ENCODE peak calls at places on chromosomes 7 and 10, in six cellular contexts. One of them, this sample, is unnamed.
A peak's percentile ranks its signal among the peaks of the same experiment; 100 is the strongest.

GRCh38 chr10:91042069-91042468 is 121.2 kb upstream of the ANKRD1 start:
- DNase-seq in lower lobe of right lung: no peak
- DNase-seq in prostate gland: no peak
- DNase-seq in GM23338: no peak
- DNase-seq in heart right ventricle: no peak
- DNase-seq in RWPE1: no peak
- DNase-seq in this sample: no peak

GRCh38 chr10:99845837-99846382 is 63.5 kb downstream of the ABCC2 start:
- DNase-seq in lower lobe of right lung: peak; percentile 60
- DNase-seq in prostate gland: peak; percentile 82
- DNase-seq in GM23338: peak; percentile 95
- DNase-seq in heart right ventricle: peak; percentile 82
- DNase-seq in RWPE1: peak; percentile 78
- DNase-seq in this sample: peak; percentile 68

GRCh38 chr10:53536322-53536721 is 763.7 kb upstream of the MBL2 start:
- DNase-seq in lower lobe of right lung: no peak
- DNase-seq in prostate gland: no peak
- DNase-seq in GM23338: no peak
- DNase-seq in heart right ventricle: no peak
- DNase-seq in RWPE1: no peak
- DNase-seq in this sample: no peak

GRCh38 chr10:3173173-3173878 is 744 bp upstream of the PITRM1 start:
- DNase-seq in lower lobe of right lung: peak; percentile 95
- DNase-seq in prostate gland: no peak
- DNase-seq in GM23338: peak; percentile 98
- DNase-seq in heart right ventricle: no peak
- DNase-seq in RWPE1: peak; percentile 89
- DNase-seq in this sample: no peak

GRCh38 chr10:43194266-43194665 is 56.0 kb downstream of the CSGALNACT2 start:
- DNase-seq in lower lobe of right lung: no peak
- DNase-seq in prostate gland: no peak
- DNase-seq in GM23338: no peak
- DNase-seq in heart right ventricle: peak; percentile 2
- DNase-seq in RWPE1: no peak
- DNase-seq in this sample: no peak

GRCh38 chr10:111801841-111802240 is 381.7 kb downstream of the GPAM start:
- DNase-seq in lower lobe of right lung: no peak
- DNase-seq in prostate gland: no peak
- DNase-seq in GM23338: no peak
- DNase-seq in heart right ventricle: no peak
- DNase-seq in RWPE1: no peak
- DNase-seq in this sample: no peak

GRCh38 chr10:97075961-97076525 is 109.7 kb downstream of the SLIT1 start:
- DNase-seq in lower lobe of right lung: no peak
- DNase-seq in prostate gland: no peak
- DNase-seq in GM23338: no peak
- DNase-seq in heart right ventricle: no peak
- DNase-seq in RWPE1: peak; percentile 46
- DNase-seq in this sample: no peak

GRCh38 chr7:139620676-139621344 is 97.3 kb downstream of the CLEC2L start:
- DNase-seq in lower lobe of right lung: no peak
- DNase-seq in prostate gland: no peak
- DNase-seq in GM23338: peak; percentile 82
- DNase-seq in heart right ventricle: no peak
- DNase-seq in RWPE1: peak; percentile 27
- DNase-seq in this sample: no peak

GRCh38 chr7:34247468-34247867 is 342.1 kb downstream of the BMPER start:
- DNase-seq in lower lobe of right lung: no peak
- DNase-seq in prostate gland: no peak
- DNase-seq in GM23338: no peak
- DNase-seq in heart right ventricle: no peak
- DNase-seq in RWPE1: no peak
- DNase-seq in this sample: no peak

GRCh38 chr10:34815174-34816066 is at the start of gene PARD3:
- DNase-seq in lower lobe of right lung: peak; percentile 73
- DNase-seq in prostate gland: peak; percentile 68
- DNase-seq in GM23338: peak; percentile 81
- DNase-seq in heart right ventricle: peak; percentile 58
- DNase-seq in RWPE1: peak; percentile 75
- DNase-seq in this sample: no peak

GRCh38 chr10:13969792-13970140 is 361.0 kb downstream of the FRMD4A start:
- DNase-seq in lower lobe of right lung: no peak
- DNase-seq in prostate gland: no peak
- DNase-seq in GM23338: no peak
- DNase-seq in heart right ventricle: no peak
- DNase-seq in RWPE1: no peak
- DNase-seq in this sample: no peak

GRCh38 chr7:30082686-30083085 is 52.1 kb upstream of the MTURN start:
- DNase-seq in lower lobe of right lung: no peak
- DNase-seq in prostate gland: no peak
- DNase-seq in GM23338: no peak
- DNase-seq in heart right ventricle: no peak
- DNase-seq in RWPE1: no peak
- DNase-seq in this sample: no peak

GRCh38 chr7:130071701-130072622 is 1.6 kb downstream of the KLHDC10 start:
- DNase-seq in lower lobe of right lung: no peak
- DNase-seq in prostate gland: peak; percentile 50
- DNase-seq in GM23338: peak; percentile 91
- DNase-seq in heart right ventricle: peak; percentile 61
- DNase-seq in RWPE1: peak; percentile 49
- DNase-seq in this sample: peak; percentile 29

GRCh38 chr7:74544706-74545469 is 91.2 kb downstream of the GTF2IRD1 start:
- DNase-seq in lower lobe of right lung: peak; percentile 56
- DNase-seq in prostate gland: peak; percentile 22
- DNase-seq in GM23338: peak; percentile 87
- DNase-seq in heart right ventricle: no peak
- DNase-seq in RWPE1: peak; percentile 26
- DNase-seq in this sample: no peak

GRCh38 chr7:130180571-130180971 is 24.6 kb downstream of the TMEM209 start:
- DNase-seq in lower lobe of right lung: no peak
- DNase-seq in prostate gland: no peak
- DNase-seq in GM23338: no peak
- DNase-seq in heart right ventricle: no peak
- DNase-seq in RWPE1: no peak
- DNase-seq in this sample: no peak

GRCh38 chr10:21494221-21495001 is 31.1 kb downstream of the SKIDA1 start:
- DNase-seq in lower lobe of right lung: peak; percentile 58
- DNase-seq in prostate gland: no peak
- DNase-seq in GM23338: peak; percentile 64
- DNase-seq in heart right ventricle: no peak
- DNase-seq in RWPE1: no peak
- DNase-seq in this sample: no peak
- H3K27ac ChIP-seq in lower lobe of right lung: peak overlapping the region; percentile 40
- H3K27ac ChIP-seq in prostate gland: peak overlapping the region; percentile 36
- H3K27ac ChIP-seq in GM23338: no peak overlapping the region
- H3K27ac ChIP-seq in heart right ventricle: peak overlapping the region; percentile 79
- H3K27ac ChIP-seq in RWPE1: peak overlapping the region; percentile 92
- H3K27ac ChIP-seq in this sample: peak overlapping the region; percentile 44

DNA sequence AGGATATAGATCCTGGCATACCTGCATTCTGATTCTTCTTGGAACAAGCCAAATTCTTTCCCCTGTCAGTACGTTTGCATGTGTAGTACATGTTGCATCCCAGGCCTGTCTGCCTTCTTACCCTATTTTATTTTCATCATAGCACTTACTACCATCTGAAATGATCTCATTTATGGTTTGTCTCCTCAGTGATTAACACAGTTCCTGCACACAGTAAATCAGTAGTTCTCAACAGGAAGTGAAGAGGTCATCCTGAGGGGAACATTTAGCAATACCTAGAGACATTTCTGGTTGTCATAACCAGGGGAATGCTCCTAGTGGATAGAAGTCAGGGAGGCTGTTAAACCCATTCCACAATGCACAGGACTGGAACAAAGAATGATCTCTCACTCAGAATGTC is 38.2 kb upstream of the SLC26A4 start:
- DNase-seq in lower lobe of right lung: no peak
- DNase-seq in prostate gland: no peak
- DNase-seq in GM23338: no peak
- DNase-seq in heart right ventricle: no peak
- DNase-seq in RWPE1: peak; percentile 38
- DNase-seq in this sample: no peak
- H3K27ac ChIP-seq in lower lobe of right lung: no peak overlapping the region
- H3K27ac ChIP-seq in prostate gland: no peak overlapping the region
- H3K27ac ChIP-seq in GM23338: no peak overlapping the region
- H3K27ac ChIP-seq in heart right ventricle: no peak overlapping the region
- H3K27ac ChIP-seq in RWPE1: no peak overlapping the region
- H3K27ac ChIP-seq in this sample: no peak overlapping the region

DNA sequence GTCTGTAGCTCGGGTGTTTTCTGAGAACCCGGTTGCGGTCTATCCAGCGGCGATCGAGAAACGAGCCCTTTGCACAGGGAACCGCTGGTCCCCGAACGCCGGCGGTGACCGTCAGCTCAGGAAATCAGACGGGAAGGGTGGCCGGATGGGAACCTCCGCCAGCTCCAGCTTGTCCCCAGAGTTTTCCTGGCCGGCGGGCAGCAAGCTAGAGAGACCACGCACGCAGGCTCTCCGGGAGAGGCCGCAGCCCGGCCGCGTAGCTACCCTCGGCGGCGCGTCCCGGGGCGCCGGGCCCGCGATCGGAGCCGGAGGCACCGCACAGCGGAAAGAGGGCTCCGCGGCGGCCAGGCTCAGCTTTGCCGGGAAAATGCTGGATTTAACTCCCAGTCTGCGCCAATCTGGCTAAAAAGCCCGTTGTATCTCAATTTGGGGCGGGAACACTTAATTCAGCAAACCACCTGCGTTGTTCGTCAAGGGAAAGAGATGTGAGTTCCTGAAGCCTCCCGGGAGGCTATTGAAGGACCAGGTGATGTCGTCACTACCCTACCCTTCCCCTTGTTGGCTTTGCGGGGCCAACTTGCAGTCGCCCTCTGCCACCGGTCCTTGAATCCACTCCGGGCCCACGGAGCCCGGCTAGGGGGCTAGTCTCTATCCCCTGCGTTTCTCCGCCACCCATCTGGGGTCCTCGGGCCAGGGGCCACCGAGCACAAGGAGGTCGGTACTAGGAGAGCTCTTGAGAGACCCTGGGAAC is 859 bp upstream of the CH25H start:
- DNase-seq in lower lobe of right lung: peak; percentile 73
- DNase-seq in prostate gland: peak; percentile 10
- DNase-seq in GM23338: peak; percentile 73
- DNase-seq in heart right ventricle: peak; percentile 56
- DNase-seq in RWPE1: peak; percentile 42
- DNase-seq in this sample: no peak
- H3K27ac ChIP-seq in lower lobe of right lung: peak overlapping the region; percentile 86
- H3K27ac ChIP-seq in prostate gland: peak overlapping the region; percentile 56
- H3K27ac ChIP-seq in GM23338: no peak overlapping the region
- H3K27ac ChIP-seq in heart right ventricle: peak overlapping the region; percentile 79
- H3K27ac ChIP-seq in RWPE1: no peak overlapping the region
- H3K27ac ChIP-seq in this sample: peak overlapping the region; percentile 29

DNA sequence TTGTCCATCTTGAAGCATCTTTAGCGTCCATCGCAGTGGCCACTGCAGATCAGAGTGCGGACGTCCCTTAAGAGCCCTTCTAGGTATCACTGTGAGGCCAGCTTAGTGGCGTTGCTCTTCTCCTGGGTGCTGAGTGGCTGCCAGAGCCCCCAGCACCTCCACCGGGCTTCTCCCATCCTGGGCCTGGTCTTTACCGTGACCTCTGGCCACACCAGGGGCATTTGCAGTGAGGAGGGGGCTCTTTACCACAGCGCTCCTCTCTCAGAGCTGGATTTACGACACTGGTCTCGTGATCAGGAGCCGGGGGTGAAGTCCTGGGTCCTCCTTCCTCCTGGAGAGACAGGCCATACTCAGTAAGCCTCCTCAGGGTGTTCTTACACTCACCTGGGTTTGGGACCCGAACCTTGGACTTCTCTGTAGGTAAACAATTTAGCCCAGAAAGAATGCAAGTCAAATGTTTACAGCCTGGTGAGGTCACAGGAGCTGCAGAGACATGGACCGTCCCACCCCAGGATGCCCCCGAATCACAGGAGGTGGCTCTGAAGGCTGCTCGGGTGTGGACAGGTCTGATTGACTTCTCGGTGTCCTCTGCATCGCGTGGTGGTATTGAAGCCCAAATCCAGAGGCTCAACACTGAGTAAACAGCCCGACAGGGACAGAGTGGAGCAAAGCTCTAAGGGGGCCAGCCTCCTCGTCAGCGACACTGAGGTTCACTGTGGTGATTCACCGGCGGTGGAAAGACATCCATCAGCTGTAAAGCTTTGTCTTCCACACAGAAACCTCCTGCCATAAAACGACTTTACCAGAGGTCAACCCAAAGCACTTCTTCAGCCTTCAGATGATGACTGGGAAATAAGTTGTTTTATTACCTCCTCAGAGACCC is 33.0 kb downstream of the JAKMIP3 start:
- DNase-seq in lower lobe of right lung: peak; percentile 22
- DNase-seq in prostate gland: no peak
- DNase-seq in GM23338: no peak
- DNase-seq in heart right ventricle: no peak
- DNase-seq in RWPE1: no peak
- DNase-seq in this sample: no peak
- H3K27ac ChIP-seq in lower lobe of right lung: no peak overlapping the region
- H3K27ac ChIP-seq in prostate gland: no peak overlapping the region
- H3K27ac ChIP-seq in GM23338: no peak overlapping the region
- H3K27ac ChIP-seq in heart right ventricle: no peak overlapping the region
- H3K27ac ChIP-seq in RWPE1: no peak overlapping the region
- H3K27ac ChIP-seq in this sample: no peak overlapping the region

GRCh38 chr7:36967387-36967786 is 243.1 kb upstream of the AOAH start:
- DNase-seq in lower lobe of right lung: no peak
- DNase-seq in prostate gland: no peak
- DNase-seq in GM23338: peak; percentile 93
- DNase-seq in heart right ventricle: peak; percentile 74
- DNase-seq in RWPE1: peak; percentile 61
- DNase-seq in this sample: no peak

GRCh38 chr7:36969376-36969775 is 245.1 kb upstream of the AOAH start:
- DNase-seq in lower lobe of right lung: no peak
- DNase-seq in prostate gland: no peak
- DNase-seq in GM23338: no peak
- DNase-seq in heart right ventricle: no peak
- DNase-seq in RWPE1: no peak
- DNase-seq in this sample: no peak

GRCh38 chr7:36972140-36972518 is 247.8 kb upstream of the AOAH start:
- DNase-seq in lower lobe of right lung: no peak
- DNase-seq in prostate gland: no peak
- DNase-seq in GM23338: no peak
- DNase-seq in heart right ventricle: no peak
- DNase-seq in RWPE1: no peak
- DNase-seq in this sample: no peak

GRCh38 chr7:36971515-36972139 is 247.3 kb upstream of the AOAH start:
- DNase-seq in lower lobe of right lung: no peak
- DNase-seq in prostate gland: no peak
- DNase-seq in GM23338: no peak
- DNase-seq in heart right ventricle: no peak
- DNase-seq in RWPE1: no peak
- DNase-seq in this sample: no peak

GRCh38 chr7:36970551-36971514 is 246.5 kb upstream of the AOAH start:
- DNase-seq in lower lobe of right lung: no peak
- DNase-seq in prostate gland: no peak
- DNase-seq in GM23338: no peak
- DNase-seq in heart right ventricle: no peak
- DNase-seq in RWPE1: no peak
- DNase-seq in this sample: no peak
- H3K27ac ChIP-seq in lower lobe of right lung: no peak overlapping the region
- H3K27ac ChIP-seq in prostate gland: no peak overlapping the region
- H3K27ac ChIP-seq in GM23338: no peak overlapping the region
- H3K27ac ChIP-seq in heart right ventricle: no peak overlapping the region
- H3K27ac ChIP-seq in RWPE1: no peak overlapping the region
- H3K27ac ChIP-seq in this sample: no peak overlapping the region

This sample was measured in caudate nucleus.